ENCODE peak calls at places on chromosomes 11 and 22, in seven cellular contexts. N is A549, W is right lobe of liver, D is nephron progenitor cell, L is psoas muscle, Z is GM10248, R is GM12865. Q is an unnamed sample.
A peak's percentile ranks its signal among the peaks of the same experiment; 100 is the strongest.

GRCh38 chr11:133940034-133940433 is 16.7 kb downstream of the IGSF9B start:
- DNase-seq in N (no peak), W (no peak), D (no peak), L (no peak), Z (no peak), R (no peak), Q (no peak)

GRCh38 chr11:67387518-67387917 is 4.3 kb upstream of the RAD9A start:
- DNase-seq in N (no peak), W (no peak), D (no peak), L (no peak), Z (no peak), R (no peak), Q (no peak)

GRCh38 chr22:46584081-46584903 is 35.9 kb upstream of the GRAMD4 start:
- DNase-seq in N (no peak), W (peak; percentile 16), D (no peak), L (no peak), Z (no peak), R (no peak), Q (no peak)

GRCh38 chr11:46553746-46554204 is 40.0 kb downstream of the AMBRA1 start:
- DNase-seq in N (peak; percentile 79), W (no peak), D (no peak), L (no peak), Z (no peak), R (no peak), Q (no peak)

GRCh38 chr11:101428918-101429317 is 154.9 kb downstream of the TRPC6 start:
- DNase-seq in N (peak; percentile 46), W (no peak), D (no peak), L (no peak), Z (no peak), R (peak; percentile 26), Q (no peak)

GRCh38 chr11:102256251-102256650 is 61.0 kb upstream of the BIRC3 start:
- DNase-seq in N (no peak), W (no peak), D (no peak), L (no peak), Z (no peak), R (no peak), Q (no peak)

GRCh38 chr11:42410251-42410956 is 901.4 kb upstream of the API5 start:
- DNase-seq in N (no peak), W (no peak), D (no peak), L (no peak), Z (peak; percentile 3), R (no peak), Q (no peak)

GRCh38 chr22:32079110-32080089 is 36.3 kb downstream of the SLC5A1 start:
- DNase-seq in N (peak; percentile 69), W (peak; percentile 37), D (no peak), L (no peak), Z (no peak), R (no peak), Q (no peak)

GRCh38 chr11:6727971-6728890 is 43.5 kb downstream of the OR2AG2 start:
- DNase-seq in N (peak; percentile 3), W (no peak), D (no peak), L (no peak), Z (no peak), R (no peak), Q (no peak)

GRCh38 chr11:1966531-1966930 is 19.4 kb downstream of the MRPL23 start:
- DNase-seq in N (no peak), W (no peak), D (no peak), L (peak; percentile 22), Z (no peak), R (no peak), Q (no peak)

GRCh38 chr11:19013181-19013857 is 47.2 kb downstream of the MRGPRX2 start:
- DNase-seq in N (peak; percentile 14), W (no peak), D (no peak), L (no peak), Z (no peak), R (no peak), Q (no peak)
- TF ChIP-seq CTCF in N (no peak), W (no peak), D (no peak), L (no peak), Z (peak; percentile 13), R (peak; percentile 10), Q (no peak)

DNA sequence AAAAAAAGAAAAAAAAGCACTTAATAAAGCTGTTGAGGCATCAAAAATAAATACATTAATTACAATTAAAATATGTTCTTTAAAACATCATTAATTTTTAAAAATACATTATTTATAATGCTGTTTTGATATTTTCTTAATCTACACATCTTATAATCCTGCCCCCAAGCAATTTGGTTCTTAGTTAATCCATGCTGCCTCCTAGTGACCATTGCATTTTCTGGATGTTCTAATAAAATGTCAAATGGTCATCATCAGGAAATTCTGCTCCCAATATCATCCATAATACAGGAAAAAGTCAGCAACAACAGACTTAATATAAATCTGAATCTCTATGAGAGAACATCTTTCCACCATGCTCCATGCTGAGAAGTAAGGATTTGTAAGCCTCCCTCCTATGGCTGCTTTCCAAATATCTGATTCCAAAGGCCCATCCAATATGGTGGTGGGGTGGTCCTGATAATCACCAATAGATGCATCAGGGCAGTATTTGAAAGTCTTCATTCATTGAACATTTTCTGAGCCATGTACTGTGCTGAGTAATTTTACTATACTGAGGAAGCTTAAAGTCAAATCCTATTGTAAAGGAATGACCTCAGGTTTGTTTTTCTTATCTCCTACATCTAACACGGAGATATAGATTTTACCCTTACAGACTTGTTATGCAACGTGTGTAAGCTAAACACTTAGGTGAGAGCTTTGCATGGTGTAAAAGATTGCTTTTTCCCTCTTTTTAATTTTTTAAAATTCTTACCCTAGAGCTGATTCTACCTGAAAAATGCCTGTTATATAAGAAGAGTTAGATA is 124.7 kb upstream of the BMAL1 start:
- DNase-seq in N (peak; percentile 44), W (no peak), D (no peak), L (no peak), Z (no peak), R (peak; percentile 31), Q (no peak)
- TF ChIP-seq CTCF in N (peak; percentile 84), W (peak; percentile 33), D (peak; percentile 37), L (peak; percentile 21), Z (no peak), R (peak; percentile 27), Q (no peak)

DNA sequence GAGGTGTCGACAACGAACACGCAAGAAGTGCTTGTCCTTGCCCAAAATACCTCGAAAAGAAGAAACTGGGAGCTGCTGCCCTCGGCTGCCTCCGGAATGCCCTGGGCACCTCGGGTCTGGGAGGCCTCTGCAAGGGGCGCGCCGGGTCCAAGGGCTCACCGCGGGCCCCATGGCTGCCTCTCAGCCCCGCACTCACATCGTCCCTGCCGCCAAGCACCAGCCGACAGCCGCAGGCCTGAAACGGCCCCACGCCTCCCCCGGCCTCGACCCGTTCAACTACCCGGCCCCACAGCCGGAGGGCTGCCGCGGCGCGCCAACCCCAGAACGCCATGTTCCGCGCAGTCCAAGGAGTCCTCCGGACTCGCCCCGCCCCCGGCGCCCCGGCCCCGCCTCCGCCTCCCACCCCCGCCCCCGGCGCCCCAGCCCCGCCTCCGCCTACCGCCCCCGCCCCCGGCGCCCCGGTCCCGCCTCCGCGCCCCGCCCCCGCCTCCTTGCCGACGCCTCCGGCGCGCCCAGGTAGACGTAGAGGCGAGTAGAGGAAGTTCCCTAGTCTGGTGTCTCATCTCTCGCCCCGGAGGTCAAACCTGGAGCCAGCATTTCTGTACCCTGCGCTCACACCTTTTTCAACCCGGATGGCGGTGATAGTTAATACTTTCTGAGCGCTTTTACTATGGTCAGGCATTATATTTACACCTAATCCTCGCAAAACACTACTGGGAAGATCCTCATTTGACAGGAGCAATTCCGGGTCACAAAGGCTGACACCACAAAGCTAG is at the start of gene SIRT3:
- DNase-seq in N (peak; percentile 90), W (peak; percentile 91), D (peak; percentile 83), L (peak; percentile 84), Z (peak; percentile 94), R (peak; percentile 94), Q (peak; percentile 42)
- TF ChIP-seq CTCF in N (no peak), W (peak; percentile 17), D (no peak), L (no peak), Z (no peak), R (no peak), Q (no peak)

GRCh38 chr11:61131998-61132555 is 29.1 kb downstream of the VPS37C start:
- DNase-seq in N (no peak), W (no peak), D (no peak), L (no peak), Z (no peak), R (no peak), Q (no peak)

GRCh38 chr11:61133956-61134662 is 27.1 kb downstream of the VPS37C start:
- DNase-seq in N (no peak), W (no peak), D (no peak), L (no peak), Z (no peak), R (no peak), Q (no peak)

GRCh38 chr11:61131586-61131985 is 29.3 kb downstream of the CD5 start:
- DNase-seq in N (no peak), W (no peak), D (no peak), L (no peak), Z (no peak), R (no peak), Q (no peak)

GRCh38 chr11:61132646-61133045 is 28.6 kb downstream of the VPS37C start:
- DNase-seq in N (no peak), W (no peak), D (no peak), L (no peak), Z (no peak), R (no peak), Q (no peak)

GRCh38 chr11:61133145-61133544 is 28.1 kb downstream of the VPS37C start:
- DNase-seq in N (no peak), W (no peak), D (no peak), L (no peak), Z (no peak), R (no peak), Q (no peak)
- TF ChIP-seq CTCF in N (no peak), W (no peak), D (no peak), L (no peak), Z (no peak), R (no peak), Q (no peak)

GRCh38 chr22:38295863-38296262 is 21.4 kb downstream of the CSNK1E start:
- DNase-seq in N (no peak), W (no peak), D (no peak), L (no peak), Z (no peak), R (no peak), Q (no peak)

GRCh38 chr22:38295339-38295738 is 21.9 kb downstream of the CSNK1E start:
- DNase-seq in N (no peak), W (no peak), D (no peak), L (no peak), Z (no peak), R (no peak), Q (no peak)

GRCh38 chr22:38292694-38293093 is 19.9 kb upstream of the TMEM184B start:
- DNase-seq in N (no peak), W (no peak), D (no peak), L (no peak), Z (no peak), R (no peak), Q (no peak)

GRCh38 chr22:38296372-38296771 is 20.9 kb downstream of the CSNK1E start:
- DNase-seq in N (no peak), W (no peak), D (no peak), L (no peak), Z (no peak), R (no peak), Q (no peak)

DNA sequence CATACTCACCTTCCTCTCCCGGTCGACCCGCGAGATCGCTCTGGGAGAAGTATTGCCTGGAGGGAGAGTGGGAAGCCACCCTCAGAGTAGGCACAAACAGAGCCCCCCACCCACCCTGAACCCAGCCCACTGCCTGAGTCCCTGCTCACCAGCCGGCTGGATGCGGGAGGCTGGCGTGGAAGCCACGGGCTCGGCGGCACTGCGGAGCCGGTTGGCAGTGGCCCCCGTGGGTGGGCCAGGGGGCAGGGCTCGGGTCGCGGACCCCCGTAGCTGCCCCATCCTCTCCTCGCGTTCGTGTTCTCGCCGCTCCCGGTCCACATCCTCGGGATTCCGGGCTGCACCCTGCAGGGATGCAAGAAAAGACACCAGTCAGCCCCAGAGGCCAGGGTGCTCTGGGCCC is 21.4 kb upstream of the TMEM184B start:
- DNase-seq in N (no peak), W (no peak), D (no peak), L (no peak), Z (no peak), R (no peak), Q (no peak)
- TF ChIP-seq CTCF in N (no peak), W (no peak), D (no peak), L (no peak), Z (no peak), R (no peak), Q (no peak)